ENCODE peak calls at places on chromosome 15, in ten cellular contexts. O is central memory CD4-positive, alpha-beta T cell; Q is HS-5; L is NAMALWA; E is glutamatergic neuron; A is stimulated activated CD8-positive, alpha-beta memory T cell treated with anti-CD3 and anti-CD28 coated beads, Interleukin-4, amount 100 ng/mL, for 4 hours; C is CD4-positive, alpha-beta T cell; G is right lobe of liver; P is H4; M is foreskin fibroblast. U is an unnamed sample.

GRCh38 chr15:88704791-88705768 is 66.3 kb downstream of the ISG20 start:
- DNase-seq in E (no peak), C (no peak), P (no peak), G (no peak), O (no peak), L (no peak), Q (no peak), M (peak; percentile 20), A (no peak), U (no peak)

GRCh38 chr15:77596821-77597803 is 35.6 kb downstream of the LINGO1 start:
- DNase-seq in O (no peak), L (no peak), G (no peak), C (no peak), P (no peak), E (no peak), Q (no peak), A (no peak), M (no peak), U (no peak)

GRCh38 chr15:69730281-69731235 is 277.9 kb downstream of the RPLP1 start:
- DNase-seq in C (no peak), L (no peak), P (no peak), O (no peak), M (no peak), A (no peak), G (no peak), E (peak; percentile 32), Q (no peak), U (no peak)

GRCh38 chr15:78304487-78305413 is 5.3 kb upstream of the SKIC8 start:
- DNase-seq in E (no peak), M (no peak), L (no peak), Q (no peak), O (no peak), C (no peak), P (no peak), G (no peak), A (no peak), U (no peak)

GRCh38 chr15:68205949-68206539 is 912 bp upstream of the CALML4 start:
- DNase-seq in P (no peak), A (no peak), Q (no peak), E (no peak), G (peak; percentile 81), L (no peak), C (no peak), O (no peak), M (no peak), U (peak; percentile 84)

GRCh38 chr15:58608129-58608590 is 141.3 kb downstream of the ADAM10 start:
- DNase-seq in G (no peak), M (peak; percentile 64), L (peak; percentile 14), A (no peak), C (no peak), E (no peak), Q (peak; percentile 48), O (peak; percentile 25), P (peak; percentile 39), U (no peak)

GRCh38 chr15:78855746-78856145 is 16.9 kb upstream of the MORF4L1 start:
- DNase-seq in G (no peak), O (no peak), C (no peak), L (no peak), M (no peak), P (no peak), A (no peak), Q (peak; percentile 82), E (no peak), U (no peak)

GRCh38 chr15:33903661-33904060 is 64.6 kb upstream of the CHRM5 start:
- DNase-seq in A (no peak), O (no peak), P (no peak), L (no peak), G (no peak), M (no peak), E (no peak), Q (no peak), C (no peak), U (no peak)

GRCh38 chr15:65909831-65910230 is 40.5 kb downstream of the RAB11A start:
- DNase-seq in C (no peak), L (no peak), G (no peak), Q (no peak), E (no peak), A (no peak), M (no peak), P (no peak), O (no peak), U (no peak)